ENCODE peak calls at places on chromosome 7, in five cellular contexts. L is cardiac muscle cell, U is upper lobe of right lung, M is colonic mucosa, B is tibial nerve. A is an unnamed sample.

GRCh38 chr7:121563177-121563576 is 167.1 kb upstream of the FAM3C start:
- DNase-seq in L (no peak), U (no peak), M (no peak), B (no peak), A (no peak)

GRCh38 chr7:78134256-78134655 is 335.7 kb downstream of the PHTF2 start:
- DNase-seq in L (peak), U (no peak), M (no peak), B (no peak), A (no peak)

GRCh38 chr7:78173192-78173591 is 374.6 kb downstream of the PHTF2 start:
- DNase-seq in L (no peak), U (no peak), M (no peak), B (no peak), A (no peak)

GRCh38 chr7:48139461-48139860 is 31.8 kb upstream of the ABCA13 start:
- DNase-seq in L (no peak), U (no peak), M (no peak), B (no peak), A (no peak)

GRCh38 chr7:21066221-21066620 is 279.5 kb upstream of the SP8 start:
- DNase-seq in L (no peak), U (no peak), M (no peak), B (no peak), A (no peak)

GRCh38 chr7:31724696-31725095 is 37.7 kb downstream of the PPP1R17 start:
- DNase-seq in L (no peak), U (no peak), M (no peak), B (no peak), A (no peak)

GRCh38 chr7:39017369-39017768 is 39.7 kb downstream of the POU6F2 start:
- DNase-seq in L (no peak), U (no peak), M (no peak), B (no peak), A (no peak)

GRCh38 chr7:114879554-114879953 is 42.3 kb upstream of the MDFIC start:
- DNase-seq in L (no peak), U (no peak), M (no peak), B (no peak), A (no peak)

GRCh38 chr7:73341877-73342276 is 13.9 kb downstream of the FKBP6 start:
- DNase-seq in L (no peak), U (no peak), M (no peak), B (no peak), A (no peak)

GRCh38 chr7:37215524-37215923 is 233.1 kb downstream of the ELMO1 start:
- DNase-seq in L (no peak), U (no peak), M (no peak), B (no peak), A (no peak)

GRCh38 chr7:129433823-129434171 is 435 bp upstream of the STRIP2 start:
- DNase-seq in L (no peak), U (no peak), M (no peak), B (peak), A (peak)

GRCh38 chr7:129644634-129645230 is 33.2 kb downstream of the NRF1 start:
- DNase-seq in L (peak), U (no peak), M (no peak), B (no peak), A (no peak)

GRCh38 chr7:158240801-158241200 is 346.8 kb downstream of the PTPRN2 start:
- DNase-seq in L (no peak), U (no peak), M (no peak), B (no peak), A (no peak)

GRCh38 chr7:84677386-84677785 is 482.8 kb upstream of the SEMA3A start:
- DNase-seq in L (no peak), U (no peak), M (no peak), B (no peak), A (no peak)

GRCh38 chr7:132161231-132161915 is 414.9 kb downstream of the PLXNA4 start:
- DNase-seq in L (peak), U (peak), M (no peak), B (no peak), A (no peak)
- TF ChIP-seq CTCF in L (no peak), U (no peak), M (no peak), B (no peak), A (no peak)

GRCh38 chr7:55132890-55133551 is 114.2 kb downstream of the EGFR start:
- DNase-seq in L (no peak), U (no peak), M (no peak), B (peak), A (no peak)

GRCh38 chr7:55131421-55131929 is 112.7 kb downstream of the EGFR start:
- DNase-seq in L (no peak), U (no peak), M (no peak), B (no peak), A (no peak)

GRCh38 chr7:55130554-55131198 is 111.9 kb downstream of the EGFR start:
- DNase-seq in L (no peak), U (peak), M (no peak), B (peak), A (no peak)

GRCh38 chr7:55133630-55134392 is 115.0 kb downstream of the EGFR start:
- DNase-seq in L (peak), U (peak), M (no peak), B (no peak), A (no peak)

GRCh38 chr7:55132550-55132889 is 113.7 kb downstream of the EGFR start:
- DNase-seq in L (no peak), U (no peak), M (no peak), B (no peak), A (no peak)
- H3K27ac ChIP-seq in L (no peak), U (no peak), M (peak), B (no peak), A (no peak)

DNA sequence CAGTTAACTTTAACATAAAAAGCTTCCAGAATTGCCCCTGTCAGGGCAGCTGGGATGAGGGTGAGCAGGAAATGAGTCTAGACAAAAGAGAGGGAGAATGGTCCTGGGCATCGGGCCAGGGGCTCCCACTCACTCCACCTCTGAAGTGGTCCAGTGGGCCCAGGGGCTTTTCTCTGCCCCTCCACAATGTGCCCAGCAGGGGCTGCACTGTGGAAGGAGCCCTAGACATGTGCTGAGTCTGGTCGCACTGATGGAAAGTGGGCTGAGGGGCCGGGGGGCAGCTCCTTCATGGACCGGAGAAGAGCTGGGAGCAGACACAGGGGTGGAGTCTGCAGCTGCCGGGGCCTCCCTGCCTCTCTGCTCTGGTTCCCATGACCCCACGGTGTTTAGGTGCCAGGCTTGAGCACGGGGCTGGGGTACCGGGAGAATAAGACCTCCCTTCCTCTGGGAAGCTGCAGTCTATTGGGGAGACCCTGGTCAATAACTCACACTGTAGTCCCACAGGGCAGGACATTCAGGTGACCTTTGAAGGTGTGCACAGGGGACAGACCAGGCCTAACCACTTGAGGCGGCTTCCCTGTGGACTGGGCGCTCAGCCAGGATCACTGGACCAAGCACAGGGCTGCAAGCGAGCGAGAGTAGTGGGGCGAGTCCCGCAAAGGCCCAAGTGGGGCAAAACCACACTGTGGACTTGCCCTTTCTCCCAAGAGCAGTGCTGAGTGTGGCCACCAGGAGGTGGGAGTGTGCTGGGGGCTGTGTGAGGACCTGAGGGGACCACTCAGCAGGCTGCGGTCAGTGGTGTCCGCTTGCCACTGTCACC is 6.1 kb downstream of the ADCY1 start:
- DNase-seq in L (no peak), U (no peak), M (no peak), B (no peak), A (no peak)
- TF ChIP-seq CTCF in L (peak), U (peak), M (no peak), B (no peak), A (no peak)

GRCh38 chr7:74493295-74493694 is 39.6 kb downstream of the GTF2IRD1 start:
- DNase-seq in L (no peak), U (no peak), M (no peak), B (no peak), A (no peak)

GRCh38 chr7:74490546-74490945 is 36.8 kb downstream of the GTF2IRD1 start:
- DNase-seq in L (no peak), U (no peak), M (no peak), B (no peak), A (peak)

GRCh38 chr7:74494076-74494548 is 40.4 kb downstream of the GTF2IRD1 start:
- DNase-seq in L (no peak), U (no peak), M (no peak), B (no peak), A (no peak)

GRCh38 chr7:74488518-74488917 is 34.8 kb downstream of the GTF2IRD1 start:
- DNase-seq in L (no peak), U (no peak), M (no peak), B (no peak), A (no peak)

GRCh38 chr7:74489997-74490396 is 36.3 kb downstream of the GTF2IRD1 start:
- DNase-seq in L (no peak), U (no peak), M (no peak), B (no peak), A (no peak)
- H3K27ac ChIP-seq in L (peak), U (no peak), M (no peak), B (peak), A (peak)